ENCODE peak calls at places on chromosomes 5 and 9, in nine cellular contexts. X is cardiac muscle cell, L is lung, G is PC-3, W is psoas muscle, J is bronchial epithelial cell, T is colonic mucosa, K is endothelial cell of umbilical vein, A is cardiac fibroblast. P is an unnamed sample.

GRCh38 chr9:115034801-115035200 is 83.2 kb downstream of the TNC start:
- DNase-seq in A (peak; percentile 54), W (no peak), T (no peak), J (peak; percentile 74), X (peak; percentile 71), K (no peak), G (no peak), L (no peak), P (no peak)

GRCh38 chr5:4563400-4563799 is 576.7 kb upstream of the ADAMTS16 start:
- DNase-seq in W (no peak), T (no peak), J (peak; percentile 36), K (no peak), X (no peak), L (no peak), A (no peak), G (peak; percentile 26), P (no peak)

GRCh38 chr9:128607642-128608350 is 48.9 kb downstream of the DYNC2I2 start:
- DNase-seq in T (no peak), J (peak; percentile 35), G (peak; percentile 43), W (peak; percentile 87), L (no peak), K (no peak), A (peak; percentile 47), X (no peak), P (peak; percentile 98)

GRCh38 chr9:1490341-1491115 is 440.4 kb downstream of the DMRT2 start:
- DNase-seq in X (no peak), W (no peak), J (peak; percentile 71), A (no peak), K (no peak), T (no peak), G (peak; percentile 69), L (no peak), P (no peak)

GRCh38 chr5:20528471-20528870 is 540.5 kb upstream of the CDH18 start:
- DNase-seq in L (no peak), J (no peak), K (no peak), G (no peak), W (no peak), A (peak; percentile 6), T (no peak), X (peak; percentile 64), P (no peak)

GRCh38 chr5:178801021-178801420 is 58.7 kb upstream of the ZNF354B start:
- DNase-seq in X (no peak), K (no peak), L (no peak), T (no peak), A (no peak), W (no peak), G (no peak), J (no peak), P (no peak)

GRCh38 chr9:25121811-25122210 is 556.4 kb downstream of the TUSC1 start:
- DNase-seq in A (no peak), K (no peak), G (no peak), L (no peak), X (no peak), W (no peak), T (no peak), J (no peak), P (no peak)

GRCh38 chr9:97445119-97445701 is 33.3 kb downstream of the TDRD7 start:
- DNase-seq in G (peak; percentile 4), J (peak; percentile 13), X (no peak), L (no peak), T (no peak), W (no peak), K (no peak), A (no peak), P (no peak)

GRCh38 chr5:134577022-134577795 is 51.7 kb downstream of the JADE2 start:
- DNase-seq in L (no peak), X (peak; percentile 74), G (peak; percentile 34), A (peak; percentile 74), T (no peak), J (peak; percentile 56), W (no peak), K (peak; percentile 52), P (no peak)

GRCh38 chr9:109699019-109699418 is 81.0 kb upstream of the PALM2AKAP2 start:
- DNase-seq in G (peak; percentile 35), X (no peak), J (peak; percentile 18), A (no peak), T (no peak), L (no peak), K (no peak), W (no peak), P (no peak)

GRCh38 chr5:30401479-30402058 is 791.9 kb upstream of the CDH6 start:
- DNase-seq in L (no peak), A (peak; percentile 28), W (no peak), G (peak; percentile 70), T (peak; percentile 35), K (no peak), J (peak; percentile 57), X (peak; percentile 15), P (no peak)
- TF ChIP-seq CTCF in L (no peak), A (peak; percentile 42), W (no peak), G (peak; percentile 91), T (no peak), K (no peak), J (peak; percentile 62), X (peak; percentile 25), P (peak; percentile 22)

GRCh38 chr5:123809594-123810172 is 297.7 kb downstream of the CSNK1G3 start:
- DNase-seq in L (no peak), T (peak; percentile 43), J (no peak), X (no peak), W (no peak), K (no peak), A (no peak), G (no peak), P (no peak)

GRCh38 chr5:123811771-123812170 is 299.8 kb downstream of the CSNK1G3 start:
- DNase-seq in X (no peak), L (no peak), T (no peak), A (no peak), J (no peak), K (no peak), G (no peak), W (no peak), P (no peak)

GRCh38 chr5:123810911-123811310 is 298.9 kb downstream of the CSNK1G3 start:
- DNase-seq in W (no peak), L (no peak), G (no peak), K (no peak), A (no peak), T (no peak), J (no peak), X (no peak), P (no peak)

GRCh38 chr5:123808841-123809240 is 296.9 kb downstream of the CSNK1G3 start:
- DNase-seq in L (no peak), A (no peak), T (no peak), K (no peak), W (no peak), J (no peak), G (no peak), X (no peak), P (no peak)

DNA sequence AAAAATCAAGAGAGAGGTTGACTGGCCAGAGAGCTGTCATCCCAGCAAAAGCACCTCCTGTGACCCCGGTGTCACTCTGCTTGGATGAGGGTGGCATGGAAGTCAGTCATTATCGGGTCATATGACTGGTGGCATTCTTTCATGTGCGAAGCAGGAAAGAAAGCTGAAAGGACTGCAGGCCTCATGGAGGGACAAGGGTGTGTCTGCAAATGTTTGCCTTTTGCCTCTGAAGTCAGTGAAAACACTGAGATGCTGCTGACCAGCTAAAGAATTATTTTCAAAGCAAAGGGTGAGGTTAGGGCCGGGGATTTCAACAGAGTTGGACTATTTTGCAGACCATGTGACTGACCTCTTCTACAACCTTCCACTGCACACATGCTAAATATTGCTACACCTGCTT is 298.3 kb downstream of the CSNK1G3 start:
- DNase-seq in L (no peak), K (no peak), X (no peak), A (peak; percentile 3), G (no peak), T (peak; percentile 44), W (no peak), J (no peak), P (no peak)
- H3K4me3 ChIP-seq in L (no peak overlapping the region), K (no peak overlapping the region), X (no peak overlapping the region), A (no peak overlapping the region), G (no peak overlapping the region), T (no peak overlapping the region), W (no peak overlapping the region), J (no peak overlapping the region), P (no peak overlapping the region)

GRCh38 chr9:5437254-5438216 is at the start of gene PLGRKT:
- DNase-seq in X (peak; percentile 95), G (peak; percentile 88), K (peak; percentile 88), T (peak; percentile 96), J (peak; percentile 89), W (peak; percentile 96), L (peak; percentile 95), A (peak; percentile 93), P (peak; percentile 94)
- TF ChIP-seq CTCF in X (peak; percentile 24), G (no peak), K (peak; percentile 25), T (no peak), J (peak; percentile 35), W (peak; percentile 27), L (peak; percentile 6), A (peak; percentile 24), P (no peak)

GRCh38 chr5:73448451-73449136 is at the start of gene FOXD1:
- DNase-seq in W (peak; percentile 84), K (peak; percentile 66), X (peak; percentile 75), L (no peak), J (peak; percentile 63), G (peak; percentile 83), A (peak; percentile 87), T (peak; percentile 79), P (no peak)

GRCh38 chr5:73448072-73448432 is 525 bp downstream of the FOXD1 start:
- DNase-seq in A (no peak), J (no peak), K (no peak), W (peak; percentile 31), L (no peak), T (no peak), X (no peak), G (no peak), P (no peak)

GRCh38 chr5:73446631-73447233 is 1.8 kb downstream of the FOXD1 start:
- DNase-seq in W (peak; percentile 15), G (peak; percentile 16), J (no peak), L (no peak), K (no peak), T (no peak), X (no peak), A (no peak), P (no peak)

GRCh38 chr5:73445708-73446630 is 2.6 kb downstream of the FOXD1 start:
- DNase-seq in J (no peak), X (no peak), K (no peak), L (no peak), W (no peak), G (no peak), T (no peak), A (no peak), P (no peak)

DNA sequence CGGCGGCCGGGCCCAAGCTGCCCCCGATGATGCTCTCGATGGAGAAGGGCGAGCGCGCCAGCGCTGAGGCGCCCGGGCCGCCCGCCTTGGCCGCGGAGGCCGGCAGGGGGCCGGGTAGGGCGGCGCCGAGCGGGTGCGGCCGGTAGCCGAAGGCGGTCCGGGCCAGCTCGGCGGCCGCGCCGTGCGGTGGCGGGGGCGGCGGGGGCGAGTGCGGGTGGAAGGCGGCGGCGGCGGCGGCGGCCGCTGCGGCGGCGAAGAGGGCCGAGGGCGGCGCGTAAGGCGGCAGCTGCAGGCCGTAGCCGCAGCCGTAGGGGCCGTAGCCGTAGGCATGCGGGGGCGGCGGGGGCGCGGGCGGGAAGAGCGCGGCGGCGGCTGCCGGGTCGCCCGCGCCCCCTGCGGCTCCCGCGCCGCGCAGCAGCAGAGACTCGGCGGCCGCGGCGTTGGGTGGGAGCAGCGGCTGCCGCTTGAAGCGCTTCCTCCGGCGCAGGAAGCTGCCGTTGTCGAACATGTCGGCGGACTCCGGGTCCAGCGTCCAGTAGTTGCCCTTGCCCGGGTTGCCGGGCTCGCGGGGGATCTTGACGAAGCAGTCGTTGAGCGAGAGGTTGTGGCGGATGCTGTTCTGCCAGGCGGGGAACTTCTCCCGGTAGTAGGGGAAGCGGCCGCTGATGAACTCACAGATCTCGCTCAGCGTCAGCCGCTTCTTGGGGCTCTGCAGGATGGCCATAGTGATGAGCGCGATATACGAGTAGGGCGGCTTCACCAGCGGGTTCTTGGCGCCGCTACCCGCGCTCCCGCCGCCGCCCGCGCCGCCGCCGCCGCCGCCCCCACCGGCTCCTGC is 1.1 kb downstream of the FOXD1 start:
- DNase-seq in X (peak; percentile 31), J (peak; percentile 37), G (peak; percentile 38), A (peak; percentile 46), K (peak; percentile 41), T (peak; percentile 38), W (peak; percentile 31), L (no peak), P (no peak)
- H3K4me3 ChIP-seq in X (peak overlapping the region; percentile 28), J (peak overlapping the region; percentile 37), G (peak overlapping the region; percentile 78), A (peak overlapping the region; percentile 50), K (peak overlapping the region; percentile 33), T (no peak overlapping the region), W (peak overlapping the region; percentile 65), L (peak overlapping the region; percentile 8), P (peak overlapping the region; percentile 43)